ENCODE peak calls at places on chromosome 3, in ten cellular contexts. C, M, L, F, D, R, V, N, B and H are unnamed samples.

GRCh38 chr3:49799761-49800160 is at the start of gene CDHR4:
- DNase-seq in N (no peak), C (no peak), D (peak; percentile 83), V (no peak), B (peak; percentile 80), M (no peak), L (no peak), R (peak; percentile 59), F (no peak), H (peak; percentile 77)

GRCh38 chr3:45168451-45168850 is 22.3 kb upstream of the CDCP1 start:
- DNase-seq in B (no peak), R (no peak), C (no peak), F (no peak), M (no peak), L (no peak), V (no peak), D (no peak), N (no peak), H (no peak)

GRCh38 chr3:194054540-194054939 is 81.4 kb upstream of the HES1 start:
- DNase-seq in B (no peak), F (no peak), L (no peak), D (no peak), N (no peak), C (no peak), R (no peak), M (no peak), V (no peak), H (no peak)

GRCh38 chr3:195180490-195181106 is 90.4 kb downstream of the XXYLT1 start:
- DNase-seq in D (no peak), L (no peak), F (no peak), R (no peak), N (no peak), B (no peak), M (no peak), C (no peak), V (no peak), H (no peak)

GRCh38 chr3:106765342-106765741 is 611.9 kb upstream of the CCDC54 start:
- DNase-seq in D (peak; percentile 81), R (peak; percentile 91), M (no peak), L (no peak), N (no peak), B (peak; percentile 49), F (no peak), C (no peak), V (no peak), H (peak; percentile 97)

GRCh38 chr3:195254454-195255175 is 16.3 kb downstream of the XXYLT1 start:
- DNase-seq in F (no peak), C (no peak), B (no peak), L (no peak), D (no peak), V (no peak), M (no peak), N (no peak), R (no peak), H (no peak)

GRCh38 chr3:36175113-36175812 is 205.0 kb upstream of the STAC start:
- DNase-seq in D (no peak), M (no peak), N (no peak), C (no peak), B (no peak), R (no peak), V (no peak), L (no peak), F (no peak), H (no peak)

GRCh38 chr3:52088445-52089367 is 32.3 kb upstream of the DUSP7 start:
- DNase-seq in F (peak; percentile 9), B (no peak), C (peak; percentile 60), L (no peak), M (no peak), N (no peak), D (no peak), V (peak; percentile 12), R (peak; percentile 65), H (peak; percentile 71)

GRCh38 chr3:37922721-37923575 is 61.3 kb downstream of the CTDSPL start:
- DNase-seq in V (no peak), N (no peak), C (no peak), D (peak; percentile 40), F (no peak), L (no peak), R (no peak), B (peak; percentile 60), M (no peak), H (peak; percentile 47)

GRCh38 chr3:55558316-55558715 is 71.2 kb upstream of the WNT5A start:
- DNase-seq in B (peak; percentile 7), R (no peak), D (no peak), N (no peak), F (no peak), C (no peak), M (no peak), V (no peak), L (no peak), H (no peak)

GRCh38 chr3:171021377-171021776 is 5.1 kb downstream of the SLC2A2 start:
- DNase-seq in C (no peak), D (no peak), L (no peak), M (no peak), B (no peak), R (no peak), V (no peak), N (no peak), F (no peak), H (no peak)

GRCh38 chr3:60216462-60216861 is 1034.8 kb downstream of the FHIT start:
- DNase-seq in V (no peak), L (no peak), R (no peak), B (no peak), D (no peak), F (no peak), N (no peak), C (no peak), M (no peak), H (no peak)

GRCh38 chr3:126259411-126260391 is 79.3 kb upstream of the ALDH1L1 start:
- DNase-seq in C (peak; percentile 37), F (peak; percentile 12), D (peak; percentile 21), M (peak; percentile 69), L (no peak), N (no peak), V (peak; percentile 60), R (no peak), B (peak; percentile 33), H (peak; percentile 32)
- H3K4me3 ChIP-seq in C (no peak overlapping the region), F (no peak overlapping the region), D (no peak overlapping the region), M (no peak overlapping the region), L (no peak overlapping the region), N (no peak overlapping the region), V (no peak overlapping the region), R (no peak overlapping the region), B (no peak overlapping the region), H (no peak overlapping the region)

GRCh38 chr3:65664927-65665326 is 373.8 kb downstream of the MAGI1 start:
- DNase-seq in C (peak; percentile 36), F (no peak), B (no peak), D (no peak), L (no peak), V (no peak), M (no peak), R (no peak), N (no peak), H (no peak)

GRCh38 chr3:65666426-65667091 is 372.2 kb downstream of the MAGI1 start:
- DNase-seq in B (peak; percentile 4), C (no peak), N (no peak), D (peak; percentile 67), R (peak; percentile 30), L (no peak), M (no peak), V (no peak), F (no peak), H (peak; percentile 21)

GRCh38 chr3:65669163-65669875 is 369.4 kb downstream of the MAGI1 start:
- DNase-seq in D (no peak), B (peak; percentile 75), V (no peak), N (no peak), M (no peak), R (peak; percentile 31), C (no peak), F (no peak), L (no peak), H (peak; percentile 86)

GRCh38 chr3:65665922-65666321 is 372.8 kb downstream of the MAGI1 start:
- DNase-seq in V (no peak), M (no peak), N (no peak), C (no peak), D (no peak), L (no peak), B (no peak), R (no peak), F (no peak), H (no peak)

DNA sequence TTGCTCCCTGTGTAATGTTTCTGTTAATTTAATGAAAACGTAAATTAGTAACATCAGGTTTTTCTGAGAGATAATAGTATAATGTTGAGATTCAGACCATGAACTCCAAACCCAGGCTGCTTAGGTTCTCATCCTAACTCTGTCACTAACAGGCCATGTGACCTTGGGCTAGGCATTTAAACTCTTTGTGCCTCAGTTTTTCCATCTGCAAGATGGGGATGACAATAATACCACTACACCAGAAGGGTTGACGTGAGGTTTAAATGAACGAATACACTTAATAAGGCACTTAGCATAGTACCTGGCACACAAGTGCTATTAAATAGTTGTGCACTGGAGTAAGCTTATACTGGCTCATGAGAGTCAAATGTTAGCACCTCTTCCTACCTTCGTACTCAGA is 370.8 kb downstream of the MAGI1 start:
- DNase-seq in R (no peak), M (no peak), C (no peak), D (no peak), V (no peak), B (no peak), L (no peak), F (no peak), N (no peak), H (no peak)
- H3K4me3 ChIP-seq in R (no peak overlapping the region), M (no peak overlapping the region), C (no peak overlapping the region), D (no peak overlapping the region), V (no peak overlapping the region), B (no peak overlapping the region), L (no peak overlapping the region), F (no peak overlapping the region), N (no peak overlapping the region), H (no peak overlapping the region)

GRCh38 chr3:63706321-63707085 is 54.0 kb downstream of the SNTN start:
- DNase-seq in R (no peak), M (no peak), L (no peak), F (no peak), C (no peak), D (no peak), N (no peak), B (peak; percentile 58), V (no peak), H (no peak)
- H3K4me3 ChIP-seq in R (no peak overlapping the region), M (no peak overlapping the region), L (no peak overlapping the region), F (no peak overlapping the region), C (no peak overlapping the region), D (no peak overlapping the region), N (no peak overlapping the region), B (peak overlapping the region; percentile 30), V (no peak overlapping the region), H (no peak overlapping the region)

DNA sequence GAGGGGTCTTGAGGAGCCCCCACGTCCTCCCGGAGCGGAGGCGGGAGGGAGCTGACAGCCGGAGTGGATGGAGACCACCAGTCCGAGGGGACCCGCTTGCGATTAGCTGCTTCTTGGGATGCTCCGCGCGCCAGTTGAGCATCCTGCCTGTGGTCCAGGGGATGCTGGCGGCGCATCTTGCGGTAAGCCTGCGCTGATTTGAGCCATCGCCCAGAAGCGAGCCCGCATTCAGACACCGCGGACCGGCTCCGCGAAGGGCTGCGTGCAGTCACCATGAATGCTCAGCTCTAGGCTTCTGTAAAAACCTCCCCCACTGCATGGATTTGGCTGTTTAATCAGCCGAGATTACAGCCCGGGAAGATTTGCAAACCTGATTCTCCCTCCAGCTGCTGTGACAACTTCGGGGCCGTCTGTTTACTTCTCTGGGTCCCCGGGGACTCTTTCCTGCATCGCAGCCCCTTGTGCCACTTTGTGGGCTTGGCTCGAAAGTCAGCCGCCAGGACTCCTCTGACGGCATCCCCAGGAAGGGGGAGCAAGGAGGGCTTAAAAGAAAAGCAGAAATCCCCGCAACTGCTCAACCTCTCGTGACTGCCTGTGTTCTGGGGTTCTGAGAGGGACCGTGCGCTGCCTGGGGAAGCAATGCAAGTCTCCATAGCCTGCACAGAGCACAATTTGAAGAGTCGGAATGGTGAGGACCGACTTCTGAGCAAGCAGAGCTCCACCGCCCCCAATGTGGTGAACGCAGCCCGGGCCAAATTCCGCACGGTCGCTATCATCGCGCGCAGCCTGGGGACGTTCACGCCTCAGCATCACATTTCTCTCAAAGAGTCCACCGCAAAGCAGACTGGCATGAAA is 171.1 kb downstream of the KCNAB1 start:
- DNase-seq in M (no peak), B (peak; percentile 44), L (peak; percentile 18), D (no peak), C (no peak), F (no peak), N (no peak), R (no peak), V (no peak), H (no peak)
- H3K4me3 ChIP-seq in M (peak overlapping the region; percentile 6), B (peak overlapping the region; percentile 80), L (peak overlapping the region; percentile 35), D (no peak overlapping the region), C (no peak overlapping the region), F (no peak overlapping the region), N (no peak overlapping the region), R (peak overlapping the region; percentile 41), V (no peak overlapping the region), H (peak overlapping the region; percentile 38)